ENCODE peak calls at places on chromosome 15, in ten cellular contexts. R is sigmoid colon; L is uterus; C is NCI-H446; O is activated effector memory CD4-positive, alpha-beta T cell treated with Interleukin-2 at 50 U/mL for 16 hours; D is NCI-H1092; Q is endothelial cell of umbilical vein; H is NCI-H69; N is BE2C; M is HCT116. A is an unnamed sample.

GRCh38 chr15:89171136-89172072 is 50.0 kb downstream of the RLBP1 start:
- DNase-seq in R (peak), L (peak), C (peak), O (no peak), D (no peak), Q (peak), H (peak), N (peak), M (peak), A (no peak)

GRCh38 chr15:74245342-74245931 is 9.3 kb downstream of the CCDC33 start:
- DNase-seq in R (no peak), L (no peak), C (peak), O (no peak), D (peak), Q (no peak), H (peak), N (peak), M (no peak), A (no peak)

GRCh38 chr15:56940388-56940787 is 21.9 kb downstream of the TCF12 start:
- DNase-seq in R (no peak), L (no peak), C (no peak), O (no peak), D (no peak), Q (no peak), H (no peak), N (no peak), M (no peak), A (no peak)

GRCh38 chr15:57048930-57049550 is 130.6 kb downstream of the TCF12 start:
- DNase-seq in R (no peak), L (no peak), C (no peak), O (no peak), D (no peak), Q (no peak), H (no peak), N (no peak), M (no peak), A (no peak)

GRCh38 chr15:65189102-65189740 is 4.1 kb upstream of the CLPX start:
- DNase-seq in R (peak), L (peak), C (peak), O (no peak), D (peak), Q (peak), H (peak), N (peak), M (peak), A (peak)

GRCh38 chr15:35624881-35625280 is 78.9 kb upstream of the DPH6 start:
- DNase-seq in R (peak), L (peak), C (peak), O (no peak), D (no peak), Q (no peak), H (peak), N (no peak), M (no peak), A (no peak)

GRCh38 chr15:58486062-58486461 is 54.3 kb downstream of the LIPC start:
- DNase-seq in R (no peak), L (no peak), C (no peak), O (no peak), D (no peak), Q (no peak), H (no peak), N (no peak), M (no peak), A (no peak)

GRCh38 chr15:58286541-58286940 is 145.2 kb upstream of the LIPC start:
- DNase-seq in R (no peak), L (no peak), C (no peak), O (no peak), D (no peak), Q (no peak), H (no peak), N (no peak), M (no peak), A (no peak)

GRCh38 chr15:33086500-33087141 is 107.9 kb downstream of the FMN1 start:
- DNase-seq in R (no peak), L (no peak), C (peak), O (no peak), D (no peak), Q (peak), H (peak), N (no peak), M (peak), A (peak)

GRCh38 chr15:58454950-58455401 is 23.2 kb downstream of the LIPC start:
- DNase-seq in R (no peak), L (no peak), C (no peak), O (no peak), D (peak), Q (peak), H (peak), N (no peak), M (no peak), A (no peak)

GRCh38 chr15:82539690-82540054 is 585 bp downstream of the RPS17 start:
- DNase-seq in R (no peak), L (no peak), C (no peak), O (no peak), D (no peak), Q (no peak), H (no peak), N (no peak), M (no peak), A (no peak)

GRCh38 chr15:25236143-25236860 is 202.5 kb downstream of the UBE3A start:
- DNase-seq in R (peak), L (no peak), C (no peak), O (no peak), D (no peak), Q (no peak), H (no peak), N (no peak), M (no peak), A (no peak)

GRCh38 chr15:100220058-100220728 is 121.6 kb downstream of the ADAMTS17 start:
- DNase-seq in R (no peak), L (no peak), C (no peak), O (no peak), D (no peak), Q (no peak), H (no peak), N (no peak), M (no peak), A (no peak)

GRCh38 chr15:96122077-96123027 is 208.1 kb upstream of the NR2F2 start:
- DNase-seq in R (no peak), L (no peak), C (no peak), O (no peak), D (no peak), Q (peak), H (no peak), N (no peak), M (peak), A (no peak)

GRCh38 chr15:98003976-98004375 is 43.5 kb downstream of the ARRDC4 start:
- DNase-seq in R (no peak), L (no peak), C (no peak), O (no peak), D (no peak), Q (no peak), H (peak), N (no peak), M (no peak), A (no peak)

GRCh38 chr15:59379524-59379923 is 6.9 kb upstream of the MYO1E start:
- DNase-seq in R (no peak), L (no peak), C (no peak), O (no peak), D (no peak), Q (no peak), H (no peak), N (no peak), M (no peak), A (no peak)

GRCh38 chr15:96362759-96363678 is 32.5 kb downstream of the NR2F2 start:
- DNase-seq in R (no peak), L (peak), C (no peak), O (no peak), D (no peak), Q (no peak), H (peak), N (no peak), M (no peak), A (no peak)

GRCh38 chr15:80970018-80970657 is 19.5 kb downstream of the MESD start:
- DNase-seq in R (no peak), L (peak), C (peak), O (peak), D (peak), Q (peak), H (peak), N (peak), M (peak), A (peak)

GRCh38 chr15:34336947-34337556 is 529 bp downstream of the SLC12A6 start:
- DNase-seq in R (peak), L (no peak), C (no peak), O (peak), D (no peak), Q (no peak), H (peak), N (no peak), M (no peak), A (no peak)

GRCh38 chr15:92365079-92365478 is 28.6 kb upstream of the ST8SIA2 start:
- DNase-seq in R (no peak), L (no peak), C (no peak), O (no peak), D (no peak), Q (no peak), H (no peak), N (peak), M (no peak), A (no peak)

GRCh38 chr15:64161688-64162477 is 939 bp downstream of the PPIB start:
- DNase-seq in R (no peak), L (no peak), C (no peak), O (no peak), D (no peak), Q (peak), H (no peak), N (no peak), M (no peak), A (no peak)

GRCh38 chr15:50138391-50138790 is 19.4 kb upstream of the ATP8B4 start:
- DNase-seq in R (no peak), L (no peak), C (no peak), O (no peak), D (no peak), Q (no peak), H (no peak), N (no peak), M (no peak), A (no peak)

GRCh38 chr15:40270246-40270995 is 12.4 kb downstream of the ANKRD63 start:
- DNase-seq in R (no peak), L (no peak), C (no peak), O (no peak), D (no peak), Q (no peak), H (no peak), N (no peak), M (no peak), A (no peak)

GRCh38 chr15:76433798-76434400 is 97.3 kb downstream of the ISL2 start:
- DNase-seq in R (no peak), L (no peak), C (no peak), O (no peak), D (no peak), Q (no peak), H (no peak), N (no peak), M (no peak), A (no peak)

GRCh38 chr15:35080226-35080625 is 4.9 kb downstream of the NANOGP8 start:
- DNase-seq in R (no peak), L (no peak), C (no peak), O (no peak), D (no peak), Q (no peak), H (no peak), N (no peak), M (no peak), A (no peak)

GRCh38 chr15:70234256-70234965 is 136.7 kb upstream of the TLE3 start:
- DNase-seq in R (peak), L (no peak), C (no peak), O (no peak), D (no peak), Q (no peak), H (no peak), N (no peak), M (no peak), A (no peak)

GRCh38 chr15:70308011-70308761 is 210.5 kb upstream of the TLE3 start:
- DNase-seq in R (no peak), L (no peak), C (no peak), O (no peak), D (no peak), Q (no peak), H (no peak), N (no peak), M (peak), A (no peak)

GRCh38 chr15:45943255-45943654 is 308.4 kb downstream of the SQOR start:
- DNase-seq in R (no peak), L (no peak), C (no peak), O (no peak), D (no peak), Q (no peak), H (no peak), N (no peak), M (no peak), A (peak)

GRCh38 chr15:63391669-63392354 is 10.2 kb upstream of the CA12 start:
- DNase-seq in R (no peak), L (no peak), C (no peak), O (no peak), D (no peak), Q (no peak), H (no peak), N (no peak), M (no peak), A (no peak)

GRCh38 chr15:85667491-85668424 is 127.0 kb downstream of the KLHL25 start:
- DNase-seq in R (no peak), L (peak), C (no peak), O (no peak), D (no peak), Q (peak), H (no peak), N (no peak), M (peak), A (peak)

GRCh38 chr15:59689626-59690236 is 611 bp upstream of the BNIP2 start:
- DNase-seq in R (peak), L (peak), C (peak), O (peak), D (peak), Q (peak), H (peak), N (peak), M (peak), A (no peak)

GRCh38 chr15:60729850-60730458 is 251.0 kb upstream of the ICE2 start:
- DNase-seq in R (no peak), L (no peak), C (no peak), O (no peak), D (no peak), Q (no peak), H (no peak), N (no peak), M (no peak), A (no peak)

GRCh38 chr15:99016680-99017321 is 9.2 kb upstream of the PGPEP1L start:
- DNase-seq in R (no peak), L (no peak), C (no peak), O (no peak), D (no peak), Q (no peak), H (no peak), N (peak), M (no peak), A (peak)

GRCh38 chr15:75790631-75791336 is 52.5 kb upstream of the UBE2Q2 start:
- DNase-seq in R (no peak), L (no peak), C (no peak), O (no peak), D (no peak), Q (no peak), H (no peak), N (no peak), M (no peak), A (no peak)

GRCh38 chr15:70995383-70995965 is 102.8 kb downstream of the LRRC49 start:
- DNase-seq in R (no peak), L (no peak), C (no peak), O (no peak), D (no peak), Q (peak), H (no peak), N (no peak), M (no peak), A (no peak)

GRCh38 chr15:84591815-84592214 is 9.0 kb upstream of the ZSCAN2 start:
- DNase-seq in R (no peak), L (no peak), C (no peak), O (no peak), D (no peak), Q (no peak), H (no peak), N (no peak), M (no peak), A (no peak)

A was measured in RCC 7860.